ENCODE peak calls at places on chromosome X, in four cellular contexts. A, S, I and D are unnamed samples.

GRCh38 chrX:40012039-40012799 is 85.5 kb downstream of the BCOR start:
- DNase-seq in A (no peak), S (peak; percentile 71), I (peak; percentile 69), D (no peak)

GRCh38 chrX:38225093-38225492 is 4.4 kb upstream of the SRPX start:
- DNase-seq in A (no peak), S (peak; percentile 60), I (no peak), D (no peak)

GRCh38 chrX:661154-661553 is 30.6 kb downstream of the SHOX start:
- DNase-seq in A (no peak), S (no peak), I (no peak), D (no peak)

GRCh38 chrX:107429090-107429489 is 20.4 kb upstream of the FRMPD3 start:
- DNase-seq in A (no peak), S (peak; percentile 3), I (no peak), D (no peak)

GRCh38 chrX:112043997-112044396 is 38.6 kb downstream of the TRPC5 start:
- DNase-seq in A (peak; percentile 8), S (peak; percentile 15), I (no peak), D (no peak)

GRCh38 chrX:111823068-111823467 is 52.9 kb upstream of the TRPC5OS start:
- DNase-seq in A (peak; percentile 39), S (peak; percentile 25), I (no peak), D (no peak)

GRCh38 chrX:129522184-129523059 is 868 bp downstream of the SMARCA1 start:
- DNase-seq in A (peak; percentile 31), S (peak; percentile 54), I (peak; percentile 68), D (no peak)

GRCh38 chrX:129472116-129472515 is 51.2 kb downstream of the SMARCA1 start:
- DNase-seq in A (no peak), S (peak; percentile 25), I (no peak), D (no peak)

GRCh38 chrX:21725498-21725897 is 32.4 kb downstream of the SMPX start:
- DNase-seq in A (no peak), S (peak; percentile 60), I (no peak), D (peak; percentile 33)

GRCh38 chrX:103170216-103170615 is 44.7 kb upstream of the BEX4 start:
- DNase-seq in A (no peak), S (peak; percentile 29), I (no peak), D (no peak)

GRCh38 chrX:150507251-150507856 is 61.1 kb upstream of the MTM1 start:
- DNase-seq in A (no peak), S (no peak), I (no peak), D (no peak)

GRCh38 chrX:101206471-101206870 is 13.1 kb upstream of the DRP2 start:
- DNase-seq in A (no peak), S (peak; percentile 58), I (no peak), D (no peak)

GRCh38 chrX:86696951-86697350 is 548.7 kb downstream of the DACH2 start:
- DNase-seq in A (no peak), S (no peak), I (no peak), D (no peak)

GRCh38 chrX:110966046-110966445 is 129.9 kb upstream of the PAK3 start:
- DNase-seq in A (no peak), S (no peak), I (no peak), D (no peak)

DNA sequence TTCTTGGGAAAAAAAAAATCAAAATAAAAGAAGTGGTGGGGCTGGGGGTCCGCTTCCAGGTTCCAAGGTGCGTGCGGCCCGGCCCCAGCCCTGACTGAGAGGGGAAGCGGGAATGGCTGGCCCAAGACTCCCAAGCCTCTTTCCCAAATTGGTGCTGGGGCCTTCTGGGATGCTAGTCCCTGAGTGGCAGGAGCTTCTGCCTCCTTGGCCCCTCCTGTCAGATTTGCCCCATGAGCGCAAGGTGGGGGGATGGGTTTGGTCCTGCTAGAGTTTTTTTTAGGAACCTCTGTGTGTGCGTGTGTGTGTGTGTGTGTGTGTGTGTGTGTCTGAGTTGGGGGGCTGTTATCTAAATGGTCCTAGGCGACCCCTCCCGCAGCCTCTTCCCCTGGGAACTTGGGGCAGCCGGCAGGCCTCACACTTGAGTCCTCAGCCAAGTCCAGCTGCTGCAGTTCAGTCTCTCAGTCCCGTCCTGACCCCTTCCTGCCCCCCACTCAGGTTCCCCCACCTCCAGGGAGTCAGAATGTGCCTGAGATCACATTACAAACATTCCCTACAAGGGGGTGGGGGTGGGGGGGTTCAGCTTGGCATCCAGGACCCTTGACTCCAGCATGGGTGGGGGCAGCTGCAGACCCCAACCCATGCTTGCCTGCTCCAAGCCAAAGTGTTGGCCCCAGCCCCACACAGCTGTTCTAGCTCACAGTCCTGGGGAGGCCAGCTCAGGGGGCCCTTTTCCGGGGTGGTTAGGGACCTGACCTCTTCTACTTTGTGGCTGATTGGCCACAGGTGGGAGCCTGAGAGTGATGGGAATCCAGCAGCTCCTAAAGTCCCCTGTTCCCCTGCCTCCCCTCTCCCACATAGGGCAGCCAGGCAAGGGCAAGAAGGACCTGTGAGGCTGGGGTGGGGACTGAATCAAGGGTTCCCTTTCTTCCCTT is 4.0 kb downstream of the EFNB1 start:
- DNase-seq in A (no peak), S (no peak), I (no peak), D (no peak)
- H3K27ac ChIP-seq in A (no peak overlapping the region), S (peak overlapping the region; percentile 46), I (no peak overlapping the region), D (peak overlapping the region; percentile 39)

GRCh38 chrX:148956352-148956751 is 455.9 kb downstream of the AFF2 start:
- DNase-seq in A (no peak), S (no peak), I (no peak), D (no peak)

GRCh38 chrX:148960060-148960459 is 459.6 kb downstream of the AFF2 start:
- DNase-seq in A (no peak), S (no peak), I (no peak), D (no peak)

GRCh38 chrX:148958896-148959295 is 458.5 kb downstream of the AFF2 start:
- DNase-seq in A (no peak), S (no peak), I (no peak), D (no peak)

GRCh38 chrX:148961990-148962389 is 461.6 kb downstream of the AFF2 start:
- DNase-seq in A (no peak), S (no peak), I (no peak), D (no peak)
- H3K9me3 ChIP-seq in A (no peaks in the 10 kb centered on the region), S (no peaks in the 10 kb centered on the region), I (no peaks in the 10 kb centered on the region), D (no peaks in the 10 kb centered on the region)

DNA sequence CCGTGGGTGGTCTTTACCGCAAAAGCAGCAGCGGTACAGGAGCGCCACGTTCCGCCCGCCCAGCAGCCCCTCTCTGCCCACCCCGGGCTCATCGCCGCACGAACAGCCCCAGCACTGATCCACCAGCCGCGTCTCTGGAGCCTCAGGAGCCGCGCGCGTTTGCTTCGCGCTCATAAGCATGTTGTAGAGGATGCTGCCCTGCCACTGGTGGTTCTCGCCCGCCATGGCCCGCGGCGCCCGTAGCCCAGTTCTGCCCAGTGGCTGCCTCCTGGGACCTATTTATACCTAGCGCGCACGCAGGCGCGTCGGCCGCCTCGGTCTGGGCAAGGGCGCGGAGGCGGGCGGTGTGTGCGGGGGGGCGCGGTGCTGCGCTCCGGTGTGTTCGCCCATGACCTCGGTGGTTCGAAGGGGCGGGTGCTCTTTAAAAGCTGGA is at the start of gene NR0B1:
- DNase-seq in A (peak; percentile 2), S (no peak), I (no peak), D (no peak)
- H3K4me3 ChIP-seq in A (peak within 1 kb of the TSS; percentile 81), S (no peak within 1 kb of the TSS), I (peak within 1 kb of the TSS; percentile 11), D (peak within 1 kb of the TSS; percentile 45)

GRCh38 chrX:136909119-136909705 is 28.7 kb upstream of the RBMX start:
- DNase-seq in A (peak; percentile 61), S (peak; percentile 45), I (peak; percentile 89), D (peak; percentile 32)

GRCh38 chrX:136907626-136908025 is 27.1 kb upstream of the RBMX start:
- DNase-seq in A (no peak), S (no peak), I (peak; percentile 73), D (no peak)

GRCh38 chrX:136906921-136907510 is 26.5 kb upstream of the RBMX start:
- DNase-seq in A (no peak), S (no peak), I (no peak), D (no peak)

GRCh38 chrX:136909706-136910564 is 29.4 kb upstream of the RBMX start:
- DNase-seq in A (peak; percentile 83), S (peak; percentile 91), I (peak; percentile 79), D (peak; percentile 84)

DNA sequence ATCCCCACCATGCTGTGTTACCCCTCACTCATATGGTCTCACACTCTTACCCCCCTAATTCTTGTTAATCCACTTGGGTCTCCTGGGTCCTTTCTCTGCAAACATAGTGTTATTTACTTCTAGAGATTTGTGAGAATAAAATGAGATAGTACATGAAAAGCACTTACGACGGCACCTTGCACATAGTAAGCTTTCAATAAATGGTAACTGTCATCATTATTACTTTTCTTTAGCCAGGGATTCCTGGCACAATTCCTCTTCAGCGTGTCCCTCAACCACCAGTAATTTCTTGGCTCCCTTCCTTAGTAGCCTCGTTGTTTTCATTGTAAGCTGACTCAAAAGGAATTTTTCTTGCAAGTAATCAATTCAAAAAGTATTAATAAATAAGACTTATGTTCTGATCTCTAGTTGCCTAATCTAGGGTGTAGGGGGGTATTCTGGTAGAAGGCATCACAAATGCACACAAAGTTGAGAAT is 30.1 kb upstream of the RBMX start:
- DNase-seq in A (no peak), S (peak; percentile 42), I (no peak), D (no peak)
- H3K27ac ChIP-seq in A (peak overlapping the region; percentile 91), S (no peak overlapping the region), I (no peak overlapping the region), D (peak overlapping the region; percentile 21)

GRCh38 chrX:65928522-65928921 is 111.4 kb downstream of the VSIG4 start:
- DNase-seq in A (no peak), S (no peak), I (no peak), D (no peak)
- H3K9me3 ChIP-seq in A (no peaks in the 10 kb centered on the region), S (no peaks in the 10 kb centered on the region), I (no peaks in the 10 kb centered on the region), D (no peaks in the 10 kb centered on the region)

DNA sequence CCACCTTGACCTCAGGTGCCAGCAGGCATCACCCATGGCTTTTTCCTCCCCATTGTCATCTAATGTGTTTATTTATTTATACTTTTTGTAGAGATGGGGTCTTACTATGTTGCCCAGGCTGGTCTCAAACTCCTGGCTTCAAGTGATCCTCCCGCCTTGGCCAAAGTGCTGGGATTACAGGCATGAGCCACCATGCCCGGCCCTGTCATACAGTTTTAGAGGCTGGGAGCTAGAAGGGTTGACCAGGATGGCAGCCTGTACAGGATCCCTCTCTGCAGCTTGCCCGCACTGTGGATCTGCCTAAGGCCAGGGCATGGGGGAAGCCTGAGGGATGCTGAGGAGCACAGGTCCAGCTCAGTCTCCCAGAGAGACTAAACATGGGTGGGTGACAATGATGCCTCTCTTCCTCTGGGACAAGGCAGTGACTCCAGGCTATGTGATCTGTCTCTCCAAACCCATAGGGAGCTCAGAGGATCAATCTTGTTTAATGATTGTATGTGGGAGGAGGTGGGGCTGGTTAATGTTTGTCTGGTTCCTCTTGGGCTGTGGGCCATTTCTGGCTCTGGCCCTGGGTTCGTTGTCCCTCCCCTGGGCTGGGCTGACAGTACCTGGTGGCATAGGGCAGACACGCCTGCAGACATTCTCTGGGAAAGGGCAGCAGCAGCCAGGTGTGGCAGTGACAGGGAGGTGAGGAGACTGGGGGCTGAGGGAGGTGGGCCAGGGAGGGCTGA is 8.3 kb upstream of the GJB1 start:
- DNase-seq in A (no peak), S (no peak), I (no peak), D (no peak)
- H3K4me3 ChIP-seq in A (no peak overlapping the region), S (no peak overlapping the region), I (no peak overlapping the region), D (no peak overlapping the region)

DNA sequence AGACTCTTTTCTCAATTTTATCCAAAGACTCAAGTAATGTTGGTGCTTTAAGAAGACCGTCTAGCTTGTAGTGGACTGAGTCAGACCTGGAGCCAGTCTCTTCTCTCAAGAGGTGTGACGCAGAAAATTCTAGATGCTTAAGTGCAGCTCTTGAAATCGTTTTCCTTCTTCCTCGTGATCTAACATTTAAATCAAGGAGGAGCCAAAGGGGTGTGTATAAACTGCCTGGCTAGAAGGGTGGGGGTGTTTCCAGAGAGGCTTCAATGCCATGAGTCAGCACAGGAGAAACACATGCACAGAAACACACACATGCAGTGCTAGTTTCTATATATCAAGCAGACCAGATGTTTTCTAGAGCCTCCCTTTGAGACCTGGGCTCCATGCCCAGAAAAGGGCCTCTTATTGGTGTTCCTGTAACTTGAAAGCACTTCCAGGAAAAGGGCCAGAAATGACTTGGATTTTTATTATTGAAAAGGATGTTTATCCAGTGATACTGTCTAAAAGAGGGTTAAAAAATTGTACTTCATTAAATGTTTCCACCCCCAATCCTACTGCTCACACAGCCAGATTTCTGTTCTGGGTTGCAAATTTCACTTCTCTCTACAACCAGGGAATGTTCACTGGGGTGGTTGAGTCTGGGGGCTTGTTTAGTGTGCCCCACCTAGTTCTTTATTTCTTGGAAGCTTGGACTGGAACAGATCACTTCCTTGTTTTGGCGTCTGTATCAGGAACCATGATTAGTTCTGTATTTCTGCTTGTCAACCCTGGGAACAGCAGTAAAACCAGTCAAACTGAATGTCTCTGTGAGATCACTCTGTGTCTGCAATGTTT is at the start of gene CLIC2:
- DNase-seq in A (no peak), S (peak; percentile 79), I (no peak), D (peak; percentile 59)
- H3K27ac ChIP-seq in A (no peak within 1 kb of the TSS), S (peak within 1 kb of the TSS; percentile 32), I (peak within 1 kb of the TSS; percentile 27), D (peak within 1 kb of the TSS; percentile 39)